ENCODE peak calls at places on chromosome 1, in six cellular contexts. E is activated T-cell treated with anti-CD3 and anti-CD28 coated beads, Interleukin-2, amount 50 U/mL, for 72 hours; Z is Right ventricle myocardium superior; T is mucosa of gallbladder; L is stimulated activated CD4-positive, alpha-beta T cell treated with anti-CD3 and anti-CD28 coated beads, Interleukin-2, amount 100 ng/mL, for 48 hours; K is astrocyte of the spinal cord. W is an unnamed sample.

GRCh38 chr1:112196731-112197130 is 199.3 kb upstream of the CTTNBP2NL start:
- DNase-seq in L (no peak), E (no peak), T (no peak), Z (no peak), K (no peak), W (no peak)

GRCh38 chr1:228794810-228795209 is 59.5 kb downstream of the RHOU start:
- DNase-seq in E (peak; percentile 36), K (no peak), Z (no peak), L (peak; percentile 26), T (no peak), W (no peak)

GRCh38 chr1:221708987-221709386 is 32.9 kb downstream of the DUSP10 start:
- DNase-seq in T (peak; percentile 59), L (no peak), K (peak; percentile 84), Z (no peak), E (peak; percentile 58), W (no peak)

GRCh38 chr1:61254629-61255323 is 172.4 kb downstream of the NFIA start:
- DNase-seq in K (peak; percentile 76), Z (no peak), T (peak; percentile 30), E (no peak), L (no peak), W (peak; percentile 26)

GRCh38 chr1:214224605-214225354 is 56.2 kb upstream of the SMYD2 start:
- DNase-seq in T (no peak), K (peak; percentile 34), E (no peak), L (no peak), Z (no peak), W (no peak)

GRCh38 chr1:84884671-84885389 is 8.2 kb downstream of the LPAR3 start:
- DNase-seq in E (no peak), L (no peak), Z (no peak), K (no peak), T (no peak), W (no peak)

GRCh38 chr1:243390315-243390875 is 134.6 kb downstream of the SDCCAG8 start:
- DNase-seq in E (peak; percentile 16), K (no peak), Z (no peak), L (no peak), T (no peak), W (no peak)

GRCh38 chr1:245997471-245998258 is 509.4 kb downstream of the SMYD3 start:
- DNase-seq in T (peak; percentile 42), K (peak; percentile 72), Z (peak; percentile 65), L (no peak), E (no peak), W (no peak)

GRCh38 chr1:235867903-235868469 is 1.3 kb upstream of the LYST start:
- DNase-seq in Z (no peak), L (no peak), E (peak; percentile 39), K (no peak), T (no peak), W (no peak)

GRCh38 chr1:221794079-221794670 is 52.3 kb upstream of the DUSP10 start:
- DNase-seq in E (peak; percentile 62), Z (no peak), K (peak; percentile 45), T (no peak), L (no peak), W (no peak)

GRCh38 chr1:16993521-16994038 is 13.2 kb upstream of the MFAP2 start:
- DNase-seq in K (no peak), Z (no peak), L (no peak), E (no peak), T (no peak), W (no peak)

GRCh38 chr1:53678507-53678906 is 60.5 kb downstream of the GLIS1 start:
- DNase-seq in E (no peak), L (no peak), T (no peak), Z (no peak), K (no peak), W (no peak)

GRCh38 chr1:47191940-47192457 is 2.2 kb upstream of the PDZK1IP1 start:
- DNase-seq in K (no peak), T (peak; percentile 45), Z (no peak), E (no peak), L (no peak), W (no peak)

GRCh38 chr1:208335386-208335785 is 91.2 kb upstream of the PLXNA2 start:
- DNase-seq in E (no peak), Z (no peak), L (no peak), K (no peak), T (no peak), W (no peak)

GRCh38 chr1:204714861-204715511 is 29.4 kb upstream of the LRRN2 start:
- DNase-seq in L (no peak), T (no peak), K (no peak), Z (no peak), E (no peak), W (peak; percentile 83)

W was measured in HAP-1.